ENCODE peak calls at places on chromosomes 16 and 17, in ten cellular contexts. Y is foreskin fibroblast, H is tibial nerve, I is fibroblast of pulmonary artery, P is WERI-Rb-1, Q is left lung, R is suprapubic skin, O is heart right ventricle, M is AG04449, N is osteocyte. C is an unnamed sample.
A peak's percentile ranks its signal among the peaks of the same experiment; 100 is the strongest.

GRCh38 chr17:37465058-37465616 is 24.6 kb upstream of the DUSP14 start:
- DNase-seq in N (no peak), Q (no peak), P (no peak), Y (peak; percentile 55), M (no peak), H (no peak), I (peak; percentile 84), R (no peak), O (no peak), C (no peak)

GRCh38 chr17:57534863-57535651 is 210.0 kb downstream of the CCDC182 start:
- DNase-seq in N (no peak), P (peak; percentile 94), I (peak; percentile 24), Y (no peak), Q (no peak), H (no peak), R (no peak), M (no peak), O (no peak), C (no peak)

GRCh38 chr17:70168044-70168978 is 1.0 kb upstream of the KCNJ2 start:
- DNase-seq in P (peak; percentile 90), N (no peak), R (peak; percentile 71), I (peak; percentile 68), Q (peak; percentile 77), H (peak; percentile 69), Y (peak; percentile 62), O (peak; percentile 80), M (peak; percentile 12), C (no peak)

GRCh38 chr17:1783834-1784611 is 22.2 kb downstream of the SERPINF1 start:
- DNase-seq in R (peak; percentile 95), M (no peak), O (peak; percentile 87), I (peak; percentile 98), H (peak; percentile 97), N (no peak), Y (peak; percentile 78), Q (peak; percentile 83), P (no peak), C (no peak)

GRCh38 chr17:81081619-81082176 is 46.7 kb downstream of the BAIAP2 start:
- DNase-seq in I (no peak), Q (no peak), Y (no peak), M (no peak), N (no peak), H (no peak), O (no peak), P (no peak), R (no peak), C (no peak)

GRCh38 chr17:9363440-9364350 is 211.9 kb downstream of the STX8 start:
- DNase-seq in Q (no peak), R (no peak), P (no peak), I (peak; percentile 31), N (no peak), Y (no peak), M (no peak), O (no peak), H (no peak), C (no peak)

GRCh38 chr16:14309906-14310305 is 238.8 kb downstream of the MRTFB start:
- DNase-seq in P (no peak), M (no peak), Y (peak; percentile 64), Q (no peak), I (peak; percentile 31), O (no peak), R (no peak), H (no peak), N (no peak), C (no peak)

GRCh38 chr17:1515640-1516402 is 591 bp downstream of the INPP5K start:
- DNase-seq in Y (peak; percentile 78), R (no peak), M (peak; percentile 50), Q (peak; percentile 53), H (peak; percentile 73), P (peak; percentile 80), I (peak; percentile 94), O (peak; percentile 79), N (no peak), C (peak; percentile 66)

GRCh38 chr17:18037482-18037881 is 1.5 kb downstream of the ATPAF2 start:
- DNase-seq in O (no peak), N (no peak), Q (no peak), Y (no peak), R (no peak), P (no peak), I (no peak), H (no peak), M (no peak), C (no peak)

GRCh38 chr17:14779236-14779635 is 478.4 kb downstream of the HS3ST3B1 start:
- DNase-seq in O (no peak), H (no peak), P (no peak), R (no peak), Y (no peak), Q (no peak), M (no peak), N (peak; percentile 13), I (no peak), C (no peak)

GRCh38 chr16:47565454-47565853 is 104.3 kb downstream of the PHKB start:
- DNase-seq in N (no peak), I (peak; percentile 82), P (no peak), O (peak; percentile 55), R (peak; percentile 69), H (peak; percentile 48), Y (peak; percentile 10), M (no peak), Q (peak; percentile 74), C (no peak)

GRCh38 chr17:59826741-59827453 is 65.8 kb downstream of the TUBD1 start:
- DNase-seq in Y (no peak), P (no peak), H (no peak), R (no peak), O (no peak), Q (no peak), M (no peak), I (no peak), N (no peak), C (no peak)

GRCh38 chr16:87652799-87653198 is 50.5 kb downstream of the JPH3 start:
- DNase-seq in I (no peak), Q (no peak), N (no peak), M (no peak), R (no peak), P (no peak), H (no peak), Y (no peak), O (no peak), C (no peak)

GRCh38 chr16:85329999-85330693 is 217.9 kb upstream of the CIBAR2 start:
- DNase-seq in O (no peak), I (no peak), H (no peak), M (no peak), P (peak; percentile 50), Y (no peak), N (no peak), R (no peak), Q (no peak), C (no peak)

GRCh38 chr17:39244016-39244599 is 18.4 kb upstream of the STAC2 start:
- DNase-seq in H (no peak), R (no peak), P (no peak), Y (no peak), O (no peak), I (no peak), Q (no peak), M (no peak), N (no peak), C (no peak)

GRCh38 chr17:46874906-46875305 is 23.5 kb downstream of the WNT9B start:
- DNase-seq in Q (no peak), P (no peak), I (no peak), R (no peak), H (no peak), Y (no peak), N (no peak), M (no peak), O (no peak), C (no peak)

GRCh38 chr17:46877466-46877865 is 26.1 kb downstream of the WNT9B start:
- DNase-seq in Y (no peak), N (no peak), R (no peak), P (no peak), H (no peak), I (no peak), Q (no peak), M (no peak), O (no peak), C (no peak)

GRCh38 chr17:46875849-46876352 is 24.5 kb downstream of the WNT9B start:
- DNase-seq in P (no peak), M (no peak), Q (no peak), O (no peak), I (no peak), Y (no peak), N (no peak), H (no peak), R (no peak), C (no peak)

GRCh38 chr17:46876926-46877325 is 25.5 kb downstream of the WNT9B start:
- DNase-seq in O (no peak), M (no peak), Y (no peak), P (no peak), Q (no peak), H (no peak), I (no peak), R (no peak), N (no peak), C (no peak)

GRCh38 chr17:46876353-46876887 is 25.0 kb downstream of the WNT9B start:
- DNase-seq in R (no peak), N (no peak), Q (no peak), O (no peak), I (no peak), M (no peak), H (no peak), P (peak; percentile 66), Y (no peak), C (no peak)
- TF ChIP-seq CTCF in R (peak; percentile 53), N (no peak), Q (peak; percentile 23), O (peak; percentile 9), I (peak; percentile 4), M (peak; percentile 31), H (no peak), P (peak; percentile 92), Y (peak; percentile 20), C (peak; percentile 25)

GRCh38 chr16:23398987-23399805 is 53.8 kb downstream of the COG7 start:
- DNase-seq in P (peak; percentile 86), I (no peak), R (no peak), H (no peak), O (peak; percentile 41), M (no peak), Y (no peak), N (no peak), Q (peak; percentile 63), C (no peak)
- TF ChIP-seq CTCF in P (peak; percentile 66), I (no peak), R (no peak), H (no peak), O (peak; percentile 23), M (no peak), Y (no peak), N (no peak), Q (no peak), C (no peak)

GRCh38 chr17:51189162-51189561 is 23.0 kb downstream of the NME2 start:
- DNase-seq in O (no peak), M (no peak), P (no peak), Q (no peak), H (no peak), Y (no peak), N (no peak), I (no peak), R (no peak), C (no peak)
- TF ChIP-seq CTCF in O (no peak), M (no peak), P (no peak), Q (no peak), H (no peak), Y (no peak), N (no peak), I (no peak), R (no peak), C (no peak)

DNA sequence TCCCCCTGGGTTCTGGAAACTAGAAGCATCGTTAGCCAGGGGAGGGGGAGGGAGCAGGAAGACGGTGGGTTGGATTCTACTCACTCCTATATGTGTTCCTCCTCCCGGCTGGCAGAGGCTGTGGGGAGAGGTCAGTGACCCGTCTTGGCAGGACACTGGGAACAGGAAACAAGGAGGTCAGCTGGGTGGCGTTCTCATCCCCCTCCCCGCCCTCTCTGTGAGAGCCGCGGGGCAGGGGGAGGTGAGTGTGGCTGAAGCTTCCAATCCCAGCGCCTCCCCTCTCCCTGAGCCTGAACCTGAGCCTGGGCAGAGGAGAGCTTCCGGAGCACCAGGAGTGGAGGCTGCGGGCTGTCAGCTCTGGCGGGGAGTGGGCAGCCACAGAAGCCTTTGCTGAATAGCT is 12.5 kb downstream of the GPRC5C start:
- DNase-seq in Y (no peak), I (peak; percentile 38), N (no peak), Q (no peak), H (peak; percentile 63), R (no peak), P (peak; percentile 44), O (no peak), M (no peak), C (no peak)
- TF ChIP-seq CTCF in Y (no peak), I (no peak), N (no peak), Q (no peak), H (no peak), R (no peak), P (no peak), O (no peak), M (no peak), C (no peak)